ENCODE peak calls at places on chromosomes 4 and X, in eight cellular contexts. N is A549; J is sigmoid colon; M is caudate nucleus; T is naive thymus-derived CD4-positive, alpha-beta T cell; X is K562; R is PC-3; O is ovary. Z is an unnamed sample.

GRCh38 chr4:88211473-88212252 is 53.2 kb upstream of the ABCG2 start:
- DNase-seq in N (peak), J (no peak), M (peak), T (peak), X (peak), R (peak), O (peak), Z (no peak)

GRCh38 chrX:136397001-136397400 is 90.7 kb upstream of the BRS3 start:
- DNase-seq in N (peak), J (no peak), M (no peak), T (no peak), X (no peak), R (peak), O (no peak), Z (no peak)

GRCh38 chr4:15936495-15936894 is 2.0 kb downstream of the FGFBP1 start:
- DNase-seq in N (no peak), J (no peak), M (no peak), T (no peak), X (no peak), R (peak), O (no peak), Z (peak)

GRCh38 chr4:185836268-185837084 is 24.5 kb upstream of the SORBS2 start:
- DNase-seq in N (no peak), J (no peak), M (no peak), T (no peak), X (no peak), R (no peak), O (no peak), Z (no peak)

GRCh38 chr4:123953556-123953955 is 557.0 kb downstream of the SPRY1 start:
- DNase-seq in N (no peak), J (no peak), M (no peak), T (no peak), X (no peak), R (no peak), O (no peak), Z (no peak)

GRCh38 chrX:41664307-41665299 is 24.2 kb upstream of the GPR34 start:
- DNase-seq in N (peak), J (no peak), M (no peak), T (no peak), X (no peak), R (no peak), O (no peak), Z (no peak)

GRCh38 chr4:190019023-190019858 is 7.8 kb downstream of the FRG2 start:
- DNase-seq in N (no peak), J (no peak), M (no peak), T (no peak), X (no peak), R (no peak), O (no peak), Z (no peak)

GRCh38 chr4:9800878-9801277 is 19.4 kb downstream of the DRD5 start:
- DNase-seq in N (no peak), J (no peak), M (no peak), T (no peak), X (no peak), R (no peak), O (no peak), Z (no peak)

GRCh38 chr4:168868044-168868855 is 141.8 kb downstream of the CBR4 start:
- DNase-seq in N (no peak), J (no peak), M (peak), T (no peak), X (no peak), R (peak), O (no peak), Z (peak)

GRCh38 chr4:142168181-142168580 is 531.8 kb downstream of the IL15 start:
- DNase-seq in N (no peak), J (no peak), M (no peak), T (no peak), X (no peak), R (no peak), O (no peak), Z (no peak)

GRCh38 chr4:2537011-2537830 is 774 bp downstream of the FAM193A start:
- DNase-seq in N (peak), J (peak), M (no peak), T (peak), X (peak), R (peak), O (peak), Z (no peak)

GRCh38 chr4:119041951-119042560 is 93.6 kb upstream of the MYOZ2 start:
- DNase-seq in N (peak), J (peak), M (peak), T (peak), X (peak), R (peak), O (peak), Z (no peak)

GRCh38 chrX:125436855-125437254 is 117.2 kb downstream of the TEX13C start:
- DNase-seq in N (peak), J (no peak), M (no peak), T (no peak), X (peak), R (peak), O (no peak), Z (no peak)

GRCh38 chrX:81202413-81202794 is 502 bp downstream of the SH3BGRL start:
- DNase-seq in N (no peak), J (no peak), M (no peak), T (no peak), X (no peak), R (no peak), O (no peak), Z (no peak)

GRCh38 chr4:187006189-187006618 is 282.5 kb upstream of the FAT1 start:
- DNase-seq in N (no peak), J (no peak), M (no peak), T (no peak), X (no peak), R (no peak), O (no peak), Z (peak)

GRCh38 chr4:118278473-118279274 is 74.1 kb downstream of the PRSS12 start:
- DNase-seq in N (peak), J (peak), M (peak), T (peak), X (peak), R (peak), O (peak), Z (peak)

GRCh38 chr4:18314731-18315130 is 293.2 kb upstream of the LCORL start:
- DNase-seq in N (no peak), J (no peak), M (no peak), T (no peak), X (no peak), R (no peak), O (no peak), Z (no peak)

GRCh38 chr4:150181536-150181935 is 103.3 kb downstream of the DCLK2 start:
- DNase-seq in N (no peak), J (no peak), M (no peak), T (no peak), X (no peak), R (no peak), O (no peak), Z (no peak)

GRCh38 chr4:41120297-41121217 is 93.8 kb downstream of the APBB2 start:
- DNase-seq in N (no peak), J (peak), M (peak), T (no peak), X (no peak), R (no peak), O (peak), Z (no peak)

GRCh38 chr4:98626350-98626749 is 32.1 kb downstream of the TSPAN5 start:
- DNase-seq in N (peak), J (no peak), M (no peak), T (no peak), X (no peak), R (peak), O (peak), Z (peak)

GRCh38 chrX:2875798-2876399 is 47.2 kb downstream of the GYG2 start:
- DNase-seq in N (peak), J (no peak), M (no peak), T (no peak), X (no peak), R (peak), O (no peak), Z (no peak)

GRCh38 chrX:150363561-150364346 is 637 bp downstream of the MAMLD1 start:
- DNase-seq in N (peak), J (no peak), M (no peak), T (no peak), X (no peak), R (peak), O (peak), Z (no peak)

GRCh38 chrX:149114001-149114400 is 391.1 kb downstream of the IDS start:
- DNase-seq in N (no peak), J (no peak), M (no peak), T (no peak), X (no peak), R (no peak), O (no peak), Z (no peak)

GRCh38 chrX:139554991-139555675 is 24.6 kb downstream of the F9 start:
- DNase-seq in N (no peak), J (no peak), M (no peak), T (no peak), X (peak), R (no peak), O (no peak), Z (no peak)

GRCh38 chr4:95231713-95232112 is 317.1 kb downstream of the UNC5C start:
- DNase-seq in N (no peak), J (no peak), M (no peak), T (no peak), X (peak), R (no peak), O (no peak), Z (no peak)

GRCh38 chr4:24642941-24643628 is 58.7 kb upstream of the DHX15 start:
- DNase-seq in N (peak), J (no peak), M (no peak), T (no peak), X (no peak), R (peak), O (no peak), Z (no peak)

GRCh38 chrX:18961686-18962085 is 22.2 kb downstream of the PHKA2 start:
- DNase-seq in N (no peak), J (no peak), M (no peak), T (no peak), X (no peak), R (no peak), O (no peak), Z (no peak)

GRCh38 chrX:2147928-2148327 is 352.8 kb downstream of the DHRSX start:
- DNase-seq in N (no peak), J (no peak), M (no peak), T (no peak), X (no peak), R (no peak), O (no peak), Z (no peak)

GRCh38 chrX:102517331-102517730 is 792 bp upstream of the TMSB15A start:
- DNase-seq in N (peak), J (no peak), M (no peak), T (no peak), X (no peak), R (peak), O (no peak), Z (no peak)

DNA sequence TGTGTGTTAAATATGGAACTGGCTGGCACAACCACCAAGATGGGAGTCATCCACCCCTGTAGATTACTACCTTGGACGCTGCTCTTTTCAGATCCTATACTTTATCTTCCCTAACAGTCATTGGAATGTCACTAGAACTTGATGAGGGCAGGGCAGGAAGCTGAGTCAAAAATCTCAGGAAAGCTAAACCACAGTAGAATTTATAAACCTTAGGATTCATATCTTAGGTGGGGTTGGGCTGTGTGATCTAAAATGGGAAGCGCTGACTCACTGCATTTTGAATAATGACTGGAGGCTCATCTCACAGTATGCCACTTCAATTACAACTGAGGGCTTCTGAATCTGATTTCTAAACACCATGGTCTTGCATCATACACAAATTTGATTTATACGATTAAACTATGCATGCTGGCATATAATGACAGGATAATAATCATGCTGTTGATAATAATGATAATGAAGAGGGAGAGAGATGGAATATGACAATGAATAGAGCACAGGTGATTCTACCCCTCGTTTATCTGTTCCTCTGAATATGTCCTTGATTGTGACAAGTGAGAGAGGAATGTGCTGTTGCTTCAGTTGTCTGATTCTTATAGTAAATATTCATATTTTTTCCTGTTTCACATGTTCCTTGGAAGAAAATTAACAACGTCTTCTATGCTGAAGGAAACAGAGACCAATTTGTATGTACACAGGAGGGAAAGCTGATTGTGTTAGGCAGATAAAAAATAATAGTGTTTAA is 270.3 kb upstream of the HS3ST1 start:
- DNase-seq in N (peak), J (no peak), M (no peak), T (no peak), X (no peak), R (peak), O (no peak), Z (peak)
- H3K27ac ChIP-seq in N (no peak), J (no peak), M (no peak), T (no peak), X (no peak), R (peak), O (no peak), Z (peak)

DNA sequence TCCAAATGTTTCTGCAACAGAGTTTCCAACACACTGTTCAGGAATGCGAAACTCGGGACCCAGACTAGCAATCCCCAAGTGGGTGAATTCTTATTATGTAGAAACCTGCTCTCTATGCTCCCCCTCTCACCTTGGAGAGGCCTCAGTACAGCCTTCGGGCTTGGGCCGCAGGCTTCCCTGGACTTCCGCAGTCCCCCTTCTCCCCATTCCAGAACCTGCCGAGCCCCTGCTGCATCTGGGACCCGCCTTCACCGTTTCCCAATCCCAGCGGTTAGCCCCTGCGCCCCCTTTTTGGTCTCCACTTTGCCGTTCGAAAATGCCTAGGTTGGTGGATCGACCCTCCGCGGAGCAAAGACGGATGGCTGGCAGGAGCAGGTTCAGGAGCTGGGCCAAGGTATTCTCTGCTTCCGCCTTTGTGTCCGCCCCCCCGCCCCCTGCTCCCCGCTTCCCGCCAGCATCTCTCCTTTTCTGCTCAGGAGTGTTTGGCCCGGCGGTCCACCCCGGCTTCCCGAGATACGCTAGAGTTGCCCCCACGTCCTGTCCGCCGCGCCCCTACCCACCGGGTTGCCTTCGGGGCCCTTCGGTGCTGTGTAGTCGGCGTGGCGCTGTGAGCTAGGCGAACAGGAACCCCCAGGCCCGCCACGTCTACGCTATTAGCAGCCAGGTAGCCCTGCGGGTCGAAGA is 11.5 kb downstream of the HAND2 start:
- DNase-seq in N (no peak), J (peak), M (no peak), T (no peak), X (no peak), R (no peak), O (peak), Z (no peak)
- H3K27ac ChIP-seq in N (no peak), J (peak), M (no peak), T (no peak), X (no peak), R (no peak), O (peak), Z (no peak)

GRCh38 chr4:107156443-107156842 is 120.3 kb upstream of the DKK2 start:
- DNase-seq in N (no peak), J (no peak), M (no peak), T (no peak), X (no peak), R (no peak), O (no peak), Z (no peak)

GRCh38 chr4:107153956-107154355 is 117.8 kb upstream of the DKK2 start:
- DNase-seq in N (no peak), J (no peak), M (no peak), T (no peak), X (no peak), R (no peak), O (no peak), Z (no peak)

GRCh38 chr4:107153228-107153627 is 117.1 kb upstream of the DKK2 start:
- DNase-seq in N (peak), J (no peak), M (no peak), T (no peak), X (no peak), R (no peak), O (no peak), Z (no peak)

GRCh38 chr4:107151173-107151572 is 115.1 kb upstream of the DKK2 start:
- DNase-seq in N (no peak), J (no peak), M (no peak), T (no peak), X (no peak), R (no peak), O (no peak), Z (no peak)

DNA sequence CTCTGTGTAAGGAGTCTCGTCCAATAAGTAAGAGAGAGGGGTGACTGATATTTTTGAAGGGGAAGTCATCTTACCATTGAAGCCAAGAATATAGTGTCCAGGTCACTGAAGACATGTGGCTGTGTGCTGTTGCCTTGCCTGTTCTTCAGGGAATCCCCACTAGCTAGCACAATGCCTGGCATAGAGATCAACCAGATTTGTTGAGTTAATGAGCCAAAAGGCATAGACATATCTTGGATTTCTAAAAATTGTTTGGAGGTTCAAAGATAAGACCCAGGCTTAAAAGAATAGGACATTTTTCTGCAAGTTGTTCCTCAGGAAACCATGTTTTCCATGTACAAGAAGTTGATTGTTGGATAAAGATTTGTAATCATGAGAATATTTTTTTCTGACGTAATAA is 119.3 kb upstream of the DKK2 start:
- DNase-seq in N (no peak), J (no peak), M (no peak), T (no peak), X (no peak), R (no peak), O (no peak), Z (no peak)
- H3K27ac ChIP-seq in N (no peak), J (no peak), M (no peak), T (no peak), X (no peak), R (no peak), O (no peak), Z (no peak)

GRCh38 chr4:1371151-1371830 is 24.3 kb downstream of the UVSSA start:
- DNase-seq in N (no peak), J (peak), M (no peak), T (no peak), X (no peak), R (no peak), O (no peak), Z (no peak)

GRCh38 chr4:1369484-1370079 is 22.6 kb downstream of the UVSSA start:
- DNase-seq in N (no peak), J (no peak), M (no peak), T (no peak), X (no peak), R (no peak), O (no peak), Z (no peak)

GRCh38 chr4:1369091-1369450 is 22.1 kb downstream of the UVSSA start:
- DNase-seq in N (no peak), J (peak), M (no peak), T (no peak), X (no peak), R (no peak), O (no peak), Z (no peak)

GRCh38 chr4:1371831-1372165 is 24.8 kb downstream of the UVSSA start:
- DNase-seq in N (no peak), J (no peak), M (no peak), T (no peak), X (no peak), R (no peak), O (no peak), Z (no peak)

DNA sequence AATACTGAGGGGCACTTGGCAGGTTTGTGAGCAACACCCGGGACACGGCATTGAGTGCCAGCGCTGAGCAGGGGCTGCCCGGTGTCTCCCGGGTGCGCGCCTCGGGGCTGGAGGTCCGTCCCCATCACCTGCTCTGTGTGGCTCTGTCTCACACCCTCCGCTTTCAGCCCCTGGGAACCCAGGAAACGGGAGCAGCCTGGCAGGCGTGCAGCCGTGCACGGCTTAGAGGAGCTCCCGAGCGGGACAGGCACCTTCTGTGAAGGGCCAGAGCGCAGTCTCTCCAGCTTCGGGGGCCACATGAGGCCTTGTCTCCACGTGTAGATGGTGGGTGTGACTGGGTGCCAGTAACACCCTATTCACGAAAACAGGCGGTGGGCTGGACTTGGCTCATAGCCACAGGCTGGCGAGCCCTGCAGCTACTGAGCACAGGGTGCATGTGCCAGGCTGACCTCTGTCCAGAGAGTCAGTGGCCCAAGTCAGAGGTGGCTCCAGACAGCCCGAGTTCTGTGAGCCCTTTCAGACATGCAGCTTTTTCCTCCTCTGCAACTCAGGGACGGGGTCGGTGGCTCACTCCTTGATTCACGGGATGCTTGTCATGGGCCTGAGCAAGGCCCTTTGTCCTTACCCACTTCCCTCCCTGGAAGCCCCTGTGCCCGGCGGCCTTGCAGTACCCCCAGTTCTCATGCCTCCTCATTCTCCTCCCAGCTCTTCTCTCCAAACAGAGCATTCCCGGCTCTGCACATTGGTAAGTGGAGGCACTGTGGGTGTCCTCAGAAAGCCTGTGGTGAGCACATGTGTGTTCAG is 23.5 kb downstream of the UVSSA start:
- DNase-seq in N (no peak), J (peak), M (no peak), T (no peak), X (no peak), R (no peak), O (no peak), Z (no peak)
- H3K27ac ChIP-seq in N (no peak), J (no peak), M (no peak), T (no peak), X (no peak), R (no peak), O (no peak), Z (no peak)

GRCh38 chrX:40031861-40032422 is 65.8 kb downstream of the BCOR start:
- DNase-seq in N (no peak), J (no peak), M (no peak), T (no peak), X (no peak), R (peak), O (no peak), Z (no peak)
- H3K27ac ChIP-seq in N (no peak), J (no peak), M (no peak), T (no peak), X (no peak), R (no peak), O (no peak), Z (no peak)

GRCh38 chrX:96579252-96579651 is 105.4 kb upstream of the DIAPH2 start:
- DNase-seq in N (no peak), J (no peak), M (no peak), T (no peak), X (no peak), R (no peak), O (no peak), Z (no peak)
- H3K27ac ChIP-seq in N (no peak), J (no peak), M (no peak), T (no peak), X (no peak), R (no peak), O (no peak), Z (no peak)

GRCh38 chrX:63511361-63511760 is 160.2 kb upstream of the SPIN4 start:
- DNase-seq in N (no peak), J (no peak), M (no peak), T (no peak), X (no peak), R (no peak), O (no peak), Z (no peak)

GRCh38 chrX:63514575-63514967 is 163.4 kb upstream of the SPIN4 start:
- DNase-seq in N (no peak), J (no peak), M (no peak), T (no peak), X (no peak), R (no peak), O (no peak), Z (no peak)

GRCh38 chrX:63508668-63509067 is 157.5 kb upstream of the SPIN4 start:
- DNase-seq in N (no peak), J (no peak), M (no peak), T (no peak), X (no peak), R (no peak), O (no peak), Z (no peak)

GRCh38 chrX:63513825-63514574 is 162.9 kb upstream of the SPIN4 start:
- DNase-seq in N (no peak), J (no peak), M (no peak), T (no peak), X (no peak), R (peak), O (no peak), Z (no peak)
- H3K27ac ChIP-seq in N (no peak), J (no peak), M (no peak), T (no peak), X (no peak), R (no peak), O (no peak), Z (no peak)